ENCODE peak calls at places on chromosomes 16 and 17, in five cellular contexts. T is neural progenitor cell, O is GM23248, G is HCT116, Z is hepatocyte. E is an unnamed sample.

GRCh38 chr17:33200116-33200515 is 93.0 kb downstream of the ASIC2 start:
- DNase-seq in T (no peak), O (peak; percentile 25), G (no peak), Z (peak; percentile 24), E (no peak)

GRCh38 chr16:75039941-75040340 is 41.1 kb downstream of the ZNRF1 start:
- DNase-seq in T (no peak), O (no peak), G (no peak), Z (no peak), E (no peak)

GRCh38 chr16:13540771-13541170 is 379.2 kb upstream of the ERCC4 start:
- DNase-seq in T (no peak), O (no peak), G (no peak), Z (no peak), E (no peak)

GRCh38 chr17:15377608-15378007 is 36.2 kb upstream of the TEKT3 start:
- DNase-seq in T (peak; percentile 47), O (peak; percentile 38), G (peak; percentile 10), Z (peak; percentile 55), E (peak; percentile 13)

GRCh38 chr16:70162041-70162451 is 11.5 kb upstream of the CLEC18C start:
- DNase-seq in T (no peak), O (peak; percentile 88), G (no peak), Z (peak; percentile 69), E (no peak)

GRCh38 chr16:10356870-10357842 is 28.7 kb upstream of the ATF7IP2 start:
- DNase-seq in T (no peak), O (no peak), G (no peak), Z (no peak), E (no peak)

GRCh38 chr16:71356051-71356740 is 2.3 kb upstream of the CALB2 start:
- DNase-seq in T (no peak), O (no peak), G (no peak), Z (no peak), E (no peak)

GRCh38 chr17:38572292-38572664 is 33.5 kb downstream of the SRCIN1 start:
- DNase-seq in T (peak; percentile 44), O (no peak), G (no peak), Z (no peak), E (no peak)

GRCh38 chr16:74868501-74868900 is 93.9 kb upstream of the FA2H start:
- DNase-seq in T (peak; percentile 61), O (peak; percentile 53), G (no peak), Z (no peak), E (peak; percentile 39)

GRCh38 chr17:4035081-4035680 is 70.9 kb upstream of the ATP2A3 start:
- DNase-seq in T (no peak), O (no peak), G (no peak), Z (no peak), E (peak; percentile 6)

GRCh38 chr17:36668824-36669223 is 67.4 kb downstream of the MRM1 start:
- DNase-seq in T (no peak), O (no peak), G (no peak), Z (no peak), E (no peak)

GRCh38 chr16:57798267-57798810 is 4.0 kb downstream of the KIFC3 start:
- DNase-seq in T (no peak), O (no peak), G (no peak), Z (no peak), E (no peak)

GRCh38 chr16:19882641-19883040 is 2.0 kb downstream of the GPRC5B start:
- DNase-seq in T (peak; percentile 81), O (no peak), G (no peak), Z (no peak), E (peak; percentile 64)

GRCh38 chr17:66903781-66904180 is 60.7 kb upstream of the CACNG4 start:
- DNase-seq in T (no peak), O (no peak), G (no peak), Z (no peak), E (no peak)

GRCh38 chr16:2985893-2986355 is 5.7 kb upstream of the PKMYT1 start:
- DNase-seq in T (no peak), O (no peak), G (no peak), Z (no peak), E (no peak)

GRCh38 chr17:4554997-4555799 is at the start of gene MYBBP1A:
- DNase-seq in T (peak; percentile 99), O (peak; percentile 99), G (peak; percentile 86), Z (peak; percentile 99), E (peak; percentile 99)

GRCh38 chr17:40551091-40551873 is 14.0 kb downstream of the CCR7 start:
- DNase-seq in T (no peak), O (peak; percentile 99), G (no peak), Z (peak; percentile 69), E (no peak)

GRCh38 chr17:64355536-64356303 is 34.9 kb downstream of the PECAM1 start:
- DNase-seq in T (no peak), O (peak; percentile 71), G (no peak), Z (no peak), E (no peak)

GRCh38 chr17:59626756-59627155 is 7.1 kb downstream of the CLTC start:
- DNase-seq in T (no peak), O (no peak), G (no peak), Z (no peak), E (no peak)

GRCh38 chr17:46853896-46854444 is 2.6 kb downstream of the WNT9B start:
- DNase-seq in T (no peak), O (peak; percentile 69), G (no peak), Z (peak; percentile 49), E (peak; percentile 50)

GRCh38 chr16:15942901-15943690 is 6.3 kb upstream of the ABCC1 start:
- DNase-seq in T (no peak), O (no peak), G (no peak), Z (no peak), E (no peak)

GRCh38 chr17:71118039-71118438 is 948.7 kb downstream of the KCNJ2 start:
- DNase-seq in T (peak; percentile 47), O (peak; percentile 13), G (peak; percentile 29), Z (peak; percentile 23), E (peak; percentile 62)

GRCh38 chr17:81040791-81041337 is 5.9 kb downstream of the BAIAP2 start:
- DNase-seq in T (peak; percentile 52), O (peak; percentile 66), G (no peak), Z (no peak), E (peak; percentile 82)

GRCh38 chr17:17425591-17425990 is 51.2 kb upstream of the MED9 start:
- DNase-seq in T (no peak), O (peak; percentile 53), G (no peak), Z (no peak), E (no peak)

GRCh38 chr17:17423656-17424055 is 53.1 kb upstream of the MED9 start:
- DNase-seq in T (no peak), O (no peak), G (no peak), Z (no peak), E (no peak)

GRCh38 chr17:17426184-17426583 is 50.6 kb upstream of the MED9 start:
- DNase-seq in T (no peak), O (no peak), G (no peak), Z (no peak), E (no peak)

GRCh38 chr17:17425005-17425404 is 51.8 kb upstream of the MED9 start:
- DNase-seq in T (no peak), O (no peak), G (no peak), Z (no peak), E (no peak)

DNA sequence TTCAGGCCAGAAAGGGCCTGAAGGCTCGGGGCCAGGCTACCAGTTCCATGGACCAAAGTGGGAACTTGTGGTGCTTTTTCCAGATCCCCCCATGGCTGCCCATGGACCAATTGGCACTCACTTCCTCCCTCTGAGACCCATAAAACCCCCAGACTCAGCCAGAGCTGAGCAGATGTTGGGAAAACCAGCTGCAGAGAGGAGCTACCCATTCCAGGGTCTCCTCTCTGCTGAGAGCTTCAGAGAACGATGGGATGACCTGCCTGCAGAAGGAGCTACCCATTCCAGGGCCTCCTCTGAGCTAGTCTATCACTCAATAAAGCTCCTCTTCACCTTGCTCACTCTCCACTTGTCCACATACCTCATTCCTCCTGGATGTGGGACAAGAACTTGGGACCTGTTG is 52.2 kb upstream of the MED9 start:
- DNase-seq in T (no peak), O (no peak), G (no peak), Z (no peak), E (no peak)
- H3K27ac ChIP-seq in T (no peak overlapping the region), O (no peak overlapping the region), G (no peak overlapping the region), Z (no peak overlapping the region), E (no peak overlapping the region)

GRCh38 chr16:50800074-50800473 is 58.2 kb downstream of the CYLD start:
- DNase-seq in T (peak; percentile 58), O (no peak), G (no peak), Z (no peak), E (no peak)
- TF ChIP-seq EZH2phosphoT487 in T (no peak), O (no peak), G (no peak), Z (no peak), E (no peak)

DNA sequence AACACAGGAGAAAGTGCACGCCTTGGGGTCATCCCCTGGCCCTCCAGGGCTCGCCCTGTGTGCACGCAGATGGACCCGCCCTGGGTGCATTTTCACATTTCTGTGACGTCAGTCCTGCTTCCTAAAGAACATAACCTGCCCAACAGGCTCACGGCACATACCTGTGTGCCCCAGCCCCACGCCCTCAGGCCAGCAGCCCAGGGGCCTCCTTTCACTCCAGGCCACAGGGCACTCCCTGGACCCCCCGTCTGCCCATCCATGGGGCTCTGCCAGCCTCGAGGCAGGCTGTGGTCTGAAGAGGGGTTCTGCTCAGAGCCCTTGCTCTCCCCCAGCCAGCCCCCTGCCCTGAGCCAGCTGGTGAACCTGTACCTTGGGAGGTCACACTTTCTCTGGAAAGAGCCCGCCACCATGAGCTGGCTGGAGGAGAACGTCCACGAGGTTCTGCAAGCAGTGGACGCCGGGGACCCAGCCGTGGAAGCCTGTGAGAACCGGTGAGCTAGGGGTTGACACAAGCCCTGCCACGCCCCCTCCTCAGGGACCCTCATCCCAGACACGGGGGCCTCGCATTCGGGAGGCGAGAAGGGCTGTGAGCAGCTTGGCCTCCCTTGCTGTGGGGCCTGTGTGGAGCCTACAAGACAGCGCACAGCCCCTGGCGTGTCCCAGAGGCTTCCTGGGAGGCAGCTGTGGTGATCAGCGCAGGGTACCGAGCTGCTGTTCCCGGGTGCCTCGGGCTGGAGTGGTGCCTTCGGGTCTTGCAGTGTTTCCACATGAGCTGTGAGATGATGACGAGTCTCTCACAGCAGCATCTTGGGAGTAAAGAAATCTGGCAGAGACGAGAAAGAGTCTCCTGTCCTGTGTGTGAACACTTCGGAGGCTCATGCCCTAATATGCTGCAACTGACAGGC is 13.8 kb upstream of the MC1R start:
- DNase-seq in T (no peak), O (no peak), G (no peak), Z (no peak), E (no peak)
- H3K27ac ChIP-seq in T (no peak overlapping the region), O (no peak overlapping the region), G (no peak overlapping the region), Z (no peak overlapping the region), E (no peak overlapping the region)

GRCh38 chr16:22322021-22322471 is 24.8 kb downstream of the POLR3E start:
- DNase-seq in T (no peak), O (no peak), G (no peak), Z (no peak), E (no peak)

GRCh38 chr16:22323998-22324786 is 27.0 kb downstream of the POLR3E start:
- DNase-seq in T (no peak), O (no peak), G (no peak), Z (no peak), E (no peak)

GRCh38 chr16:22324787-22325597 is 27.8 kb downstream of the POLR3E start:
- DNase-seq in T (no peak), O (no peak), G (no peak), Z (no peak), E (no peak)

GRCh38 chr16:22322741-22323140 is 25.5 kb downstream of the POLR3E start:
- DNase-seq in T (no peak), O (no peak), G (no peak), Z (no peak), E (no peak)

GRCh38 chr16:22323173-22323997 is 26.2 kb downstream of the POLR3E start:
- DNase-seq in T (no peak), O (no peak), G (no peak), Z (no peak), E (no peak)
- TF ChIP-seq EZH2phosphoT487 in T (no peak), O (no peak), G (no peak), Z (no peak), E (no peak)

E was measured in GM23338.